ENCODE peak calls at places on chromosomes 2 and 18, in seven cellular contexts. W, D, A, E, J, S and C are unnamed samples.

GRCh38 chr2:177338177-177338721 is 54.3 kb upstream of the AGPS start:
- DNase-seq in A (no peak), S (no peak), D (peak; percentile 63), J (no peak), E (peak; percentile 67), W (no peak), C (peak; percentile 44)

GRCh38 chr2:54722641-54723299 is 692 bp upstream of the EML6 start:
- DNase-seq in S (no peak), J (peak; percentile 38), A (no peak), W (no peak), D (peak; percentile 86), E (no peak), C (no peak)

GRCh38 chr2:16613475-16613874 is 52.2 kb downstream of the CYRIA start:
- DNase-seq in D (peak; percentile 45), S (no peak), E (no peak), W (no peak), A (no peak), J (peak; percentile 42), C (no peak)

GRCh38 chr2:191638802-191639172 is 39.1 kb upstream of the NABP1 start:
- DNase-seq in D (no peak), S (no peak), E (no peak), W (no peak), A (no peak), J (no peak), C (no peak)

GRCh38 chr2:11080253-11081115 is 74.8 kb upstream of the SLC66A3 start:
- DNase-seq in S (no peak), D (no peak), J (no peak), A (no peak), W (no peak), E (no peak), C (no peak)

GRCh38 chr2:170098626-170099312 is 79.2 kb upstream of the MYO3B start:
- DNase-seq in A (no peak), D (peak; percentile 23), W (no peak), J (no peak), S (no peak), E (no peak), C (no peak)

GRCh38 chr2:98297817-98298684 is 48.2 kb upstream of the CNGA3 start:
- DNase-seq in W (no peak), S (no peak), A (no peak), J (no peak), D (no peak), E (no peak), C (no peak)

GRCh38 chr2:79087785-79088364 is at the start of gene REG1B:
- DNase-seq in D (no peak), J (no peak), E (no peak), A (no peak), S (no peak), W (no peak), C (no peak)

GRCh38 chr2:10145519-10146357 is 23.2 kb downstream of the RRM2 start:
- DNase-seq in A (no peak), J (no peak), D (no peak), E (no peak), S (no peak), W (no peak), C (no peak)

GRCh38 chr2:216115224-216115582 is 6.1 kb downstream of the XRCC5 start:
- DNase-seq in E (no peak), J (peak; percentile 13), S (no peak), W (no peak), D (no peak), A (no peak), C (no peak)

GRCh38 chr18:3454365-3455089 is 4.6 kb downstream of the TGIF1 start:
- DNase-seq in A (no peak), E (peak; percentile 50), J (no peak), S (no peak), D (peak; percentile 79), W (no peak), C (peak; percentile 60)

GRCh38 chr2:42863751-42864150 is 71.4 kb upstream of the HAAO start:
- DNase-seq in D (no peak), A (no peak), S (no peak), J (no peak), E (no peak), W (no peak), C (no peak)

GRCh38 chr2:156845806-156846558 is 409.8 kb downstream of the GPD2 start:
- DNase-seq in S (no peak), A (no peak), J (no peak), E (no peak), D (peak; percentile 27), W (no peak), C (no peak)

GRCh38 chr18:40387130-40387821 is 1567.8 kb upstream of the PIK3C3 start:
- DNase-seq in E (no peak), J (no peak), W (no peak), D (no peak), A (no peak), S (no peak), C (no peak)

GRCh38 chr2:178865999-178866398 is 58.8 kb upstream of the TTN start:
- DNase-seq in D (no peak), E (no peak), J (no peak), W (no peak), S (no peak), A (no peak), C (no peak)

GRCh38 chr2:161412346-161412745 is 3.8 kb upstream of the TBR1 start:
- DNase-seq in J (no peak), A (no peak), D (peak; percentile 47), S (no peak), E (no peak), W (no peak), C (no peak)

GRCh38 chr2:196182439-196183171 is 11.2 kb upstream of the STK17B start:
- DNase-seq in E (no peak), A (no peak), S (no peak), J (no peak), D (no peak), W (no peak), C (no peak)

GRCh38 chr2:26442707-26443106 is 35.2 kb downstream of the OTOF start:
- DNase-seq in D (no peak), W (no peak), J (no peak), A (no peak), E (no peak), S (no peak), C (no peak)

GRCh38 chr18:76687271-76688006 is 134.9 kb upstream of the ZNF236 start:
- DNase-seq in D (no peak), J (no peak), S (no peak), E (peak; percentile 26), W (no peak), A (no peak), C (peak; percentile 27)

GRCh38 chr2:9445089-9445488 is 21.6 kb downstream of the CPSF3 start:
- DNase-seq in D (no peak), J (no peak), E (no peak), W (no peak), A (no peak), S (no peak), C (no peak)

GRCh38 chr2:40034198-40034597 is 255.1 kb upstream of the THUMPD2 start:
- DNase-seq in J (no peak), D (peak; percentile 85), A (no peak), W (no peak), S (no peak), E (peak; percentile 89), C (no peak)

GRCh38 chr2:68302281-68302680 is 17.5 kb downstream of the CNRIP1 start:
- DNase-seq in A (no peak), E (no peak), D (no peak), J (no peak), W (no peak), S (no peak), C (no peak)

GRCh38 chr18:76348267-76349066 is 146.6 kb downstream of the ZNF516 start:
- DNase-seq in A (no peak), S (no peak), D (no peak), E (no peak), J (no peak), W (no peak), C (no peak)

GRCh38 chr2:70923378-70924015 is 12.2 kb upstream of the ATP6V1B1 start:
- DNase-seq in D (no peak), E (no peak), W (no peak), S (no peak), A (peak; percentile 36), J (peak; percentile 35), C (no peak)

GRCh38 chr18:59996370-59996966 is 96.7 kb downstream of the PMAIP1 start:
- DNase-seq in E (peak; percentile 57), D (peak; percentile 71), J (peak; percentile 33), W (no peak), S (no peak), A (no peak), C (peak; percentile 39)

GRCh38 chr2:144519934-144520717 is at the start of gene ZEB2:
- DNase-seq in S (peak; percentile 49), W (peak; percentile 54), A (peak; percentile 67), J (peak; percentile 22), D (peak; percentile 99), E (peak; percentile 89), C (peak; percentile 81)

GRCh38 chr2:205103699-205104098 is 558.4 kb downstream of the PARD3B start:
- DNase-seq in E (no peak), J (no peak), A (no peak), S (no peak), D (no peak), W (no peak), C (no peak)

GRCh38 chr2:47805850-47806249 is 22.9 kb downstream of the MSH6 start:
- DNase-seq in S (no peak), D (no peak), J (no peak), W (no peak), E (no peak), A (no peak), C (no peak)

GRCh38 chr2:43034242-43034619 is 192.2 kb downstream of the ZFP36L2 start:
- DNase-seq in A (no peak), E (no peak), J (no peak), W (no peak), D (no peak), S (no peak), C (no peak)

GRCh38 chr18:6482198-6482977 is 67.7 kb upstream of the L3MBTL4 start:
- DNase-seq in D (peak; percentile 88), A (peak; percentile 88), S (peak; percentile 61), E (peak; percentile 70), W (peak; percentile 65), J (peak; percentile 5), C (peak; percentile 16)
- TF ChIP-seq CTCF in D (peak; percentile 75), A (peak; percentile 40), S (peak; percentile 67), E (peak; percentile 84), W (peak; percentile 89), J (peak; percentile 13), C (peak; percentile 62)

DNA sequence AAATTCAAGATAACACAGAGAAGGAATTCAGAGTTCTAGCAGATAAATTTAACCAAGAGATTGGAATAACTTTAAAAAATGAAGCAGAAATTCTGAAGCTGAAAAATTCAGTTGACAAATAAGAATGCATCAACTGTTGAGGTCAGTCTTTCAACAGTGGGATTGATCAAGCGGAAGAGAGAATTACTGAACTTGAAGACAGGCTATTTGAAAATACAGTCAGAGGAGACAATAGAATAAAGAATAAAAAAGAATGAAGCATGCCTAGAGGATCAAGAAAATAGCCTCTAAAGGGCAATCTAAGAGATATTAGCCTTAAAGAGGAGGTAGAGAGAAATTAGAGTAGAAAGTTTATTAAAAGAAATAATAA is 27.7 kb upstream of the ITGAV start:
- DNase-seq in J (no peak), D (no peak), S (no peak), E (no peak), W (no peak), A (no peak), C (no peak)
- H3K4me3 ChIP-seq in J (no peak overlapping the region), D (no peak overlapping the region), S (no peak overlapping the region), E (no peak overlapping the region), W (no peak overlapping the region), A (no peak overlapping the region), C (no peak overlapping the region)

GRCh38 chr2:30230479-30230854 is 867 bp upstream of the LBH start:
- DNase-seq in A (no peak), D (peak; percentile 38), W (peak; percentile 48), S (no peak), E (peak; percentile 47), J (no peak), C (no peak)
- TF ChIP-seq CTCF in A (no peak), D (peak; percentile 5), W (peak; percentile 25), S (no peak), E (peak; percentile 27), J (no peak), C (peak; percentile 16)

GRCh38 chr2:75405000-75405399 is 155.7 kb downstream of the EVA1A start:
- DNase-seq in W (no peak), A (no peak), D (no peak), E (no peak), J (no peak), S (no peak), C (no peak)
- H3K4me3 ChIP-seq in W (no peak overlapping the region), A (no peak overlapping the region), D (no peak overlapping the region), E (no peak overlapping the region), J (no peak overlapping the region), S (no peak overlapping the region), C (no peak overlapping the region)